ENCODE peak calls at places on chromosomes 11 and 22, in nine cellular contexts. D is pons; Y is DMS53; T is AG09319; L is T-helper 1 cell; F is stimulated activated effector memory CD8-positive, alpha-beta T cell treated with anti-CD3 and anti-CD28 coated beads, Interleukin-12 subunit alpha, Interleukin-12 subunit beta, amount 100 ng/mL, for 72 hours; V is GM03348; C is RCC 7860; A is fibroblast of villous mesenchyme. U is an unnamed sample.

GRCh38 chr11:17798716-17799115 is 64.1 kb downstream of the KCNC1 start:
- DNase-seq in D (no peak), Y (no peak), T (no peak), L (no peak), F (no peak), V (no peak), C (no peak), A (no peak), U (no peak)

GRCh38 chr11:35138949-35139881 is at the start of gene CD44:
- DNase-seq in D (peak; percentile 24), Y (peak; percentile 34), T (peak; percentile 91), L (peak; percentile 82), F (peak; percentile 52), V (peak; percentile 92), C (peak; percentile 71), A (peak; percentile 85), U (no peak)

GRCh38 chr11:91075032-91075695 is 852.3 kb upstream of the CHORDC1 start:
- DNase-seq in D (no peak), Y (no peak), T (no peak), L (no peak), F (no peak), V (no peak), C (no peak), A (no peak), U (no peak)

GRCh38 chr11:114060402-114061052 is 1.0 kb downstream of the ZBTB16 start:
- DNase-seq in D (no peak), Y (peak; percentile 75), T (no peak), L (no peak), F (no peak), V (peak; percentile 61), C (no peak), A (peak; percentile 35), U (no peak)

GRCh38 chr11:13030857-13031256 is 21.7 kb downstream of the RASSF10 start:
- DNase-seq in D (no peak), Y (peak; percentile 91), T (no peak), L (no peak), F (no peak), V (no peak), C (no peak), A (no peak), U (peak; percentile 21)

GRCh38 chr22:45008853-45009751 is 703 bp downstream of the PHF21B start:
- DNase-seq in D (no peak), Y (peak; percentile 62), T (no peak), L (no peak), F (no peak), V (peak; percentile 36), C (no peak), A (peak; percentile 16), U (no peak)

GRCh38 chr22:30680998-30681770 is 13.5 kb upstream of the OSBP2 start:
- DNase-seq in D (no peak), Y (no peak), T (no peak), L (no peak), F (no peak), V (no peak), C (no peak), A (peak; percentile 33), U (no peak)

GRCh38 chr22:23908561-23909205 is 14.5 kb downstream of the MIF start:
- DNase-seq in D (no peak), Y (no peak), T (no peak), L (no peak), F (no peak), V (no peak), C (no peak), A (peak; percentile 18), U (no peak)

GRCh38 chr22:46290843-46291785 is 5.6 kb upstream of the GTSE1 start:
- DNase-seq in D (no peak), Y (no peak), T (no peak), L (no peak), F (no peak), V (no peak), C (no peak), A (no peak), U (peak; percentile 21)

GRCh38 chr11:65575568-65576231 is at the start of gene EHBP1L1:
- DNase-seq in D (no peak), Y (peak; percentile 92), T (no peak), L (peak; percentile 86), F (peak; percentile 77), V (peak; percentile 94), C (peak; percentile 55), A (peak; percentile 53), U (peak; percentile 49)

GRCh38 chr22:29717789-29718188 is 2.0 kb upstream of the CABP7 start:
- DNase-seq in D (no peak), Y (peak; percentile 21), T (no peak), L (no peak), F (no peak), V (no peak), C (no peak), A (no peak), U (peak; percentile 76)

GRCh38 chr11:26947379-26947844 is 46.5 kb upstream of the FIBIN start:
- DNase-seq in D (no peak), Y (no peak), T (peak; percentile 100), L (no peak), F (no peak), V (peak; percentile 78), C (no peak), A (peak; percentile 100), U (no peak)

GRCh38 chr11:1240771-1241170 is 17.9 kb downstream of the MUC5B start:
- DNase-seq in D (no peak), Y (no peak), T (no peak), L (no peak), F (no peak), V (no peak), C (no peak), A (no peak), U (no peak)

GRCh38 chr11:102495161-102496042 is 35.1 kb downstream of the MMP7 start:
- DNase-seq in D (peak; percentile 96), Y (peak; percentile 93), T (peak; percentile 74), L (peak; percentile 19), F (peak; percentile 25), V (peak; percentile 75), C (peak; percentile 71), A (peak; percentile 88), U (peak; percentile 73)

GRCh38 chr22:23888615-23889401 is 5.4 kb upstream of the MIF start:
- DNase-seq in D (peak; percentile 36), Y (peak; percentile 15), T (no peak), L (no peak), F (no peak), V (peak; percentile 49), C (peak; percentile 7), A (peak; percentile 28), U (no peak)

GRCh38 chr22:37630839-37631435 is 8.5 kb upstream of the SH3BP1 start:
- DNase-seq in D (no peak), Y (no peak), T (no peak), L (no peak), F (no peak), V (no peak), C (no peak), A (no peak), U (no peak)

GRCh38 chr11:31809857-31810778 is 1.0 kb downstream of the PAX6 start:
- DNase-seq in D (no peak), Y (peak; percentile 63), T (no peak), L (no peak), F (no peak), V (peak; percentile 80), C (no peak), A (peak; percentile 32), U (peak; percentile 49)

GRCh38 chr11:131122448-131122847 is 206.2 kb upstream of the SNX19 start:
- DNase-seq in D (no peak), Y (no peak), T (no peak), L (no peak), F (no peak), V (no peak), C (no peak), A (no peak), U (no peak)

GRCh38 chr11:76604652-76605241 is 65.8 kb downstream of the LRRC32 start:
- DNase-seq in D (peak; percentile 49), Y (no peak), T (peak; percentile 69), L (no peak), F (no peak), V (peak; percentile 85), C (no peak), A (peak; percentile 87), U (no peak)

GRCh38 chr11:61609000-61609969 is 28.4 kb upstream of the SYT7 start:
- DNase-seq in D (no peak), Y (peak; percentile 53), T (no peak), L (no peak), F (no peak), V (no peak), C (no peak), A (no peak), U (no peak)

GRCh38 chr22:28909375-28909774 is 26.0 kb downstream of the ZNRF3 start:
- DNase-seq in D (no peak), Y (no peak), T (no peak), L (no peak), F (peak; percentile 25), V (no peak), C (no peak), A (no peak), U (no peak)

GRCh38 chr11:62500066-62501035 is 46.3 kb downstream of the AHNAK start:
- DNase-seq in D (no peak), Y (peak; percentile 19), T (no peak), L (no peak), F (no peak), V (no peak), C (no peak), A (no peak), U (no peak)

GRCh38 chr11:77035580-77035979 is 1.4 kb downstream of the B3GNT6 start:
- DNase-seq in D (no peak), Y (peak; percentile 50), T (no peak), L (no peak), F (no peak), V (no peak), C (no peak), A (no peak), U (no peak)

GRCh38 chr11:15123849-15124248 is 9.1 kb downstream of the INSC start:
- DNase-seq in D (no peak), Y (no peak), T (no peak), L (no peak), F (no peak), V (peak; percentile 87), C (peak; percentile 95), A (peak; percentile 56), U (no peak)

GRCh38 chr11:129787518-129787917 is 28.1 kb upstream of the TMEM45B start:
- DNase-seq in D (no peak), Y (peak; percentile 11), T (no peak), L (no peak), F (no peak), V (no peak), C (no peak), A (peak; percentile 4), U (no peak)

GRCh38 chr11:35011944-35012343 is 95.5 kb downstream of the PDHX start:
- DNase-seq in D (no peak), Y (no peak), T (no peak), L (no peak), F (no peak), V (no peak), C (no peak), A (no peak), U (no peak)

GRCh38 chr11:64844330-64845124 is at the start of gene CDC42BPG:
- DNase-seq in D (no peak), Y (peak; percentile 97), T (no peak), L (peak; percentile 79), F (no peak), V (peak; percentile 92), C (no peak), A (peak; percentile 60), U (peak; percentile 87)

GRCh38 chr11:72676874-72677341 is 2.7 kb upstream of the PDE2A start:
- DNase-seq in D (no peak), Y (peak; percentile 76), T (no peak), L (peak; percentile 43), F (peak; percentile 52), V (peak; percentile 85), C (no peak), A (peak; percentile 49), U (no peak)

GRCh38 chr11:126917531-126918204 is 82.9 kb downstream of the KIRREL3 start:
- DNase-seq in D (no peak), Y (peak; percentile 13), T (peak; percentile 94), L (no peak), F (no peak), V (peak; percentile 87), C (peak; percentile 97), A (peak; percentile 87), U (no peak)

GRCh38 chr22:35561796-35562526 is 21.3 kb downstream of the RASD2 start:
- DNase-seq in D (no peak), Y (no peak), T (no peak), L (no peak), F (no peak), V (peak; percentile 59), C (peak; percentile 71), A (peak; percentile 46), U (no peak)

GRCh38 chr22:44665115-44665514 is 36.9 kb upstream of the PRR5 start:
- DNase-seq in D (peak; percentile 78), Y (no peak), T (no peak), L (no peak), F (no peak), V (no peak), C (peak; percentile 55), A (peak; percentile 29), U (no peak)